ENCODE peak calls at places on chromosome 4, in nine cellular contexts. Q is testis; J is ACHN; N is left lung; H is NCI-H187 treated with DMSO at 0.1 percent for 48 hours; Z is stimulated activated CD4-positive, alpha-beta T cell treated with anti-CD3 and anti-CD28 coated beads, TNF-alpha, amount 100 ng/mL, for 24 hours; S is left ventricle myocardium superior; X is HTR-8/SVneo; R is glutamatergic neuron. W is an unnamed sample.
A peak's percentile ranks its signal among the peaks of the same experiment; 100 is the strongest.

GRCh38 chr4:176270669-176271068 is 1.6 kb upstream of the ASB5 start:
- DNase-seq in Q (no peak), J (peak; percentile 98), N (no peak), H (no peak), Z (no peak), S (no peak), X (peak; percentile 84), R (peak; percentile 22), W (no peak)

GRCh38 chr4:39541987-39542632 is 14.9 kb upstream of the UGDH start:
- DNase-seq in Q (no peak), J (peak; percentile 25), N (no peak), H (no peak), Z (no peak), S (no peak), X (no peak), R (no peak), W (no peak)

GRCh38 chr4:168304744-168305459 is 13.7 kb downstream of the DDX60 start:
- DNase-seq in Q (no peak), J (no peak), N (no peak), H (no peak), Z (no peak), S (no peak), X (peak; percentile 11), R (no peak), W (no peak)

GRCh38 chr4:6019316-6020263 is 1.4 kb upstream of the C4orf50 start:
- DNase-seq in Q (peak; percentile 73), J (peak; percentile 55), N (no peak), H (no peak), Z (no peak), S (no peak), X (peak; percentile 65), R (peak; percentile 71), W (peak; percentile 82)

GRCh38 chr4:145954924-145955339 is 16.3 kb upstream of the ZNF827 start:
- DNase-seq in Q (no peak), J (peak; percentile 67), N (no peak), H (no peak), Z (no peak), S (no peak), X (no peak), R (no peak), W (no peak)

GRCh38 chr4:26701786-26702227 is 117.9 kb downstream of the TBC1D19 start:
- DNase-seq in Q (no peak), J (no peak), N (no peak), H (no peak), Z (no peak), S (no peak), X (no peak), R (no peak), W (no peak)

GRCh38 chr4:152640058-152640921 is 39.5 kb downstream of the TMEM154 start:
- DNase-seq in Q (peak; percentile 30), J (peak; percentile 33), N (no peak), H (no peak), Z (no peak), S (no peak), X (peak; percentile 41), R (no peak), W (no peak)

GRCh38 chr4:136078971-136079370 is 1453.3 kb downstream of the PCDH18 start:
- DNase-seq in Q (no peak), J (no peak), N (no peak), H (no peak), Z (no peak), S (no peak), X (no peak), R (no peak), W (no peak)

GRCh38 chr4:29319663-29320340 is 1400.4 kb upstream of the PCDH7 start:
- DNase-seq in Q (no peak), J (no peak), N (no peak), H (no peak), Z (no peak), S (no peak), X (no peak), R (no peak), W (no peak)

GRCh38 chr4:3299122-3299521 is 6.3 kb downstream of the RGS12 start:
- DNase-seq in Q (no peak), J (no peak), N (no peak), H (no peak), Z (no peak), S (no peak), X (no peak), R (no peak), W (no peak)

GRCh38 chr4:100359433-100359832 is 158.4 kb downstream of the EMCN start:
- DNase-seq in Q (no peak), J (no peak), N (no peak), H (no peak), Z (no peak), S (no peak), X (no peak), R (no peak), W (no peak)

GRCh38 chr4:42282081-42282901 is 115.0 kb upstream of the SHISA3 start:
- DNase-seq in Q (peak; percentile 79), J (peak; percentile 73), N (no peak), H (peak; percentile 41), Z (no peak), S (peak; percentile 42), X (peak; percentile 65), R (peak; percentile 33), W (peak; percentile 79)

GRCh38 chr4:153464068-153464467 is 2.1 kb upstream of the TMEM131L start:
- DNase-seq in Q (no peak), J (peak; percentile 62), N (no peak), H (no peak), Z (no peak), S (no peak), X (no peak), R (no peak), W (no peak)

GRCh38 chr4:30837131-30837539 is 117.0 kb downstream of the PCDH7 start:
- DNase-seq in Q (no peak), J (peak; percentile 56), N (no peak), H (no peak), Z (no peak), S (no peak), X (peak; percentile 48), R (no peak), W (peak; percentile 25)

GRCh38 chr4:166092797-166093196 is 219.8 kb downstream of the TLL1 start:
- DNase-seq in Q (no peak), J (no peak), N (no peak), H (no peak), Z (no peak), S (no peak), X (no peak), R (no peak), W (no peak)

GRCh38 chr4:181897935-181898334 is 345.3 kb upstream of the TENM3 start:
- DNase-seq in Q (no peak), J (no peak), N (no peak), H (no peak), Z (no peak), S (no peak), X (peak; percentile 60), R (no peak), W (no peak)

GRCh38 chr4:52659722-52660261 is 691 bp upstream of the USP46 start:
- DNase-seq in Q (peak; percentile 66), J (peak; percentile 14), N (peak; percentile 54), H (no peak), Z (no peak), S (peak; percentile 90), X (no peak), R (peak; percentile 43), W (no peak)

GRCh38 chr4:57040510-57040909 is 61.8 kb downstream of the POLR2B start:
- DNase-seq in Q (no peak), J (no peak), N (no peak), H (no peak), Z (no peak), S (no peak), X (no peak), R (no peak), W (no peak)

GRCh38 chr4:102610476-102610875 is 109.3 kb downstream of the NFKB1 start:
- DNase-seq in Q (no peak), J (no peak), N (no peak), H (no peak), Z (no peak), S (no peak), X (no peak), R (peak; percentile 40), W (no peak)

GRCh38 chr4:180809439-180809838 is 1433.8 kb upstream of the TENM3 start:
- DNase-seq in Q (no peak), J (no peak), N (no peak), H (no peak), Z (no peak), S (no peak), X (no peak), R (no peak), W (no peak)

GRCh38 chr4:155025762-155026457 is 182.5 kb upstream of the NPY2R start:
- DNase-seq in Q (peak; percentile 83), J (peak; percentile 24), N (no peak), H (no peak), Z (no peak), S (peak; percentile 44), X (no peak), R (peak; percentile 63), W (peak; percentile 43)

GRCh38 chr4:13541720-13542576 is 2.4 kb downstream of the NKX3-2 start:
- DNase-seq in Q (peak; percentile 51), J (no peak), N (no peak), H (no peak), Z (no peak), S (peak; percentile 58), X (no peak), R (peak; percentile 41), W (no peak)

GRCh38 chr4:124596811-124597210 is 115.7 kb downstream of the ANKRD50 start:
- DNase-seq in Q (no peak), J (no peak), N (no peak), H (no peak), Z (no peak), S (no peak), X (no peak), R (no peak), W (no peak)

GRCh38 chr4:57094482-57095223 is 15.5 kb downstream of the IGFBP7 start:
- DNase-seq in Q (no peak), J (peak; percentile 37), N (no peak), H (no peak), Z (no peak), S (no peak), X (no peak), R (no peak), W (no peak)

GRCh38 chr4:121726642-121727268 is 30.0 kb upstream of the ANXA5 start:
- DNase-seq in Q (no peak), J (peak; percentile 74), N (no peak), H (no peak), Z (no peak), S (no peak), X (peak; percentile 51), R (no peak), W (peak; percentile 18)

GRCh38 chr4:12446650-12447049 is 1018.0 kb upstream of the HS3ST1 start:
- DNase-seq in Q (no peak), J (no peak), N (no peak), H (no peak), Z (no peak), S (no peak), X (no peak), R (no peak), W (no peak)

GRCh38 chr4:151540728-151541437 is 131.9 kb downstream of the FHIP1A start:
- DNase-seq in Q (no peak), J (peak; percentile 49), N (no peak), H (no peak), Z (no peak), S (no peak), X (peak; percentile 72), R (no peak), W (no peak)

GRCh38 chr4:725368-726234 is 20.0 kb downstream of the PCGF3 start:
- DNase-seq in Q (no peak), J (no peak), N (no peak), H (no peak), Z (no peak), S (no peak), X (no peak), R (no peak), W (no peak)

GRCh38 chr4:182507808-182508207 is 264.6 kb downstream of the TENM3 start:
- DNase-seq in Q (no peak), J (no peak), N (no peak), H (no peak), Z (no peak), S (no peak), X (no peak), R (peak; percentile 28), W (no peak)

GRCh38 chr4:184406915-184407314 is 67.4 kb downstream of the IRF2 start:
- DNase-seq in Q (peak; percentile 55), J (no peak), N (no peak), H (no peak), Z (no peak), S (peak; percentile 65), X (no peak), R (no peak), W (no peak)

GRCh38 chr4:158302076-158302866 is 92.0 kb downstream of the TMEM144 start:
- DNase-seq in Q (no peak), J (no peak), N (no peak), H (no peak), Z (no peak), S (no peak), X (no peak), R (no peak), W (no peak)

W was measured in NT2/D1.